ENCODE peak calls at places on chromosomes 2 and 18, in ten cellular contexts. R is GM23338, B is neural crest cell, F is foreskin fibroblast, Q is GM12865, D is epithelial cell of esophagus, O is mesothelial cell of epicardium, W is PC-9, H is lower leg skin, I is breast epithelium. G is an unnamed sample.

GRCh38 chr2:242011991-242012764 is 142.6 kb downstream of the RTP5 start:
- DNase-seq in R (no peak), B (no peak), F (no peak), Q (no peak), D (no peak), O (no peak), W (no peak), H (peak), I (peak), G (no peak)

GRCh38 chr18:48546411-48546810 is 7.6 kb downstream of the CTIF start:
- DNase-seq in R (no peak), B (no peak), F (no peak), Q (no peak), D (peak), O (no peak), W (no peak), H (peak), I (no peak), G (no peak)

GRCh38 chr18:74251297-74252031 is 40.3 kb downstream of the CYB5A start:
- DNase-seq in R (peak), B (no peak), F (peak), Q (no peak), D (peak), O (no peak), W (no peak), H (no peak), I (no peak), G (no peak)

GRCh38 chr2:61949458-61950107 is 44.1 kb downstream of the COMMD1 start:
- DNase-seq in R (no peak), B (no peak), F (no peak), Q (peak), D (no peak), O (no peak), W (no peak), H (no peak), I (peak), G (no peak)

GRCh38 chr2:9071032-9071431 is 67.5 kb upstream of the MBOAT2 start:
- DNase-seq in R (no peak), B (no peak), F (peak), Q (peak), D (peak), O (no peak), W (peak), H (no peak), I (no peak), G (no peak)

GRCh38 chr2:157468931-157469708 is 25.2 kb upstream of the CYTIP start:
- DNase-seq in R (no peak), B (no peak), F (peak), Q (peak), D (peak), O (no peak), W (no peak), H (no peak), I (no peak), G (no peak)

GRCh38 chr2:25494626-25495025 is 152.9 kb upstream of the DNMT3A start:
- DNase-seq in R (peak), B (no peak), F (peak), Q (no peak), D (no peak), O (no peak), W (no peak), H (no peak), I (no peak), G (no peak)

GRCh38 chr2:2411008-2411407 is 79.9 kb upstream of the MYT1L start:
- DNase-seq in R (no peak), B (no peak), F (no peak), Q (no peak), D (no peak), O (no peak), W (no peak), H (no peak), I (no peak), G (no peak)

GRCh38 chr2:55000335-55000734 is 49.9 kb downstream of the RTN4 start:
- DNase-seq in R (no peak), B (no peak), F (no peak), Q (no peak), D (no peak), O (no peak), W (no peak), H (no peak), I (no peak), G (no peak)

GRCh38 chr2:10844083-10844482 is 31.5 kb upstream of the PDIA6 start:
- DNase-seq in R (peak), B (peak), F (peak), Q (no peak), D (peak), O (no peak), W (peak), H (no peak), I (no peak), G (no peak)

GRCh38 chr2:106158871-106159270 is 35.2 kb downstream of the UXS1 start:
- DNase-seq in R (no peak), B (no peak), F (no peak), Q (no peak), D (no peak), O (no peak), W (no peak), H (no peak), I (no peak), G (no peak)

GRCh38 chr2:158619496-158619895 is 162.7 kb downstream of the PKP4 start:
- DNase-seq in R (peak), B (no peak), F (peak), Q (no peak), D (peak), O (no peak), W (no peak), H (no peak), I (no peak), G (no peak)

GRCh38 chr2:10196275-10196892 is 73.8 kb downstream of the RRM2 start:
- DNase-seq in R (no peak), B (no peak), F (no peak), Q (no peak), D (no peak), O (no peak), W (no peak), H (no peak), I (no peak), G (no peak)

GRCh38 chr18:9101730-9102390 is 639 bp upstream of the NDUFV2 start:
- DNase-seq in R (no peak), B (no peak), F (peak), Q (peak), D (peak), O (no peak), W (peak), H (no peak), I (no peak), G (no peak)

GRCh38 chr18:46097378-46097852 is 681 bp downstream of the ATP5F1A start:
- DNase-seq in R (no peak), B (no peak), F (no peak), Q (peak), D (no peak), O (no peak), W (no peak), H (no peak), I (no peak), G (no peak)

GRCh38 chr2:190023860-190024259 is 38.7 kb downstream of the MSTN start:
- DNase-seq in R (peak), B (no peak), F (peak), Q (peak), D (peak), O (no peak), W (no peak), H (no peak), I (no peak), G (no peak)

GRCh38 chr2:136081582-136082210 is 36.3 kb downstream of the CXCR4 start:
- DNase-seq in R (no peak), B (peak), F (no peak), Q (no peak), D (no peak), O (no peak), W (no peak), H (no peak), I (no peak), G (no peak)

GRCh38 chr18:58324824-58325520 is 280.9 kb downstream of the NEDD4L start:
- DNase-seq in R (no peak), B (no peak), F (no peak), Q (no peak), D (no peak), O (no peak), W (no peak), H (peak), I (no peak), G (no peak)

GRCh38 chr18:58316943-58317342 is 272.9 kb downstream of the NEDD4L start:
- DNase-seq in R (no peak), B (no peak), F (no peak), Q (peak), D (no peak), O (no peak), W (no peak), H (no peak), I (no peak), G (no peak)

GRCh38 chr18:58319719-58320118 is 275.7 kb downstream of the NEDD4L start:
- DNase-seq in R (no peak), B (no peak), F (no peak), Q (no peak), D (no peak), O (no peak), W (no peak), H (no peak), I (no peak), G (no peak)

GRCh38 chr18:58321986-58322385 is 278.0 kb downstream of the NEDD4L start:
- DNase-seq in R (peak), B (no peak), F (peak), Q (peak), D (peak), O (no peak), W (peak), H (peak), I (no peak), G (peak)

DNA sequence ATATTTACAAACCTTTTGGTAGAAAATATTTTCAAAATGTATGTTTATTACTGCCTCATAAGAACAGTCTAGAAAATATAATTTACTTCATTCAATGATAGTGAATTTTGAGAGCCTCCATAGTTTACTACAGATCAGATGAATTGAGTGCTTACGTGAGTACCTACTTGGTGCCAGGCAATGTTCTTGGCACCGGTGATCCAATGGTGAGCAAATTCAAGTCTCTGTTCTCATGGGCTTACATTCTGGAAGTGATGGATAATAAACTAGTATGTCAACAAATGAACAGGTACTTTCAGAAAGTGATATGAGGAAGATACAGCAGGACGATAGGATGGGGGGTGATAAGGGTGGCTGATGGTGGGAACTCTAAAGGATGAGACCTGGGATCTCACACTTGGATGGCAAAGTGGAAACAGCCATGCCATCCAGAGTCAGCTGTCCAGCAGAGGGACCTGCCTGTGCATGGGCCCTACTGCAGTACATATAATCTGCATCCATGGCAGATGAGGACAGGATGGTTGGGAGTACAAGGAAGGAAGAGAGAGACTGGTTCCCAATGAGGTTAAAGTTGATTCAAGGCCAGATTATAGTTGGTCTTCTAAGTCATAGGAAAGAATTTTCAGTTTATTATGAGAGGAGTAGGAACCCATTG is 277.0 kb downstream of the NEDD4L start:
- DNase-seq in R (no peak), B (no peak), F (no peak), Q (no peak), D (no peak), O (no peak), W (no peak), H (no peak), I (no peak), G (no peak)
- TF ChIP-seq CTCF in R (no peak), B (no peak), F (no peak), Q (no peak), D (peak), O (no peak), W (no peak), H (no peak), I (no peak), G (no peak)

DNA sequence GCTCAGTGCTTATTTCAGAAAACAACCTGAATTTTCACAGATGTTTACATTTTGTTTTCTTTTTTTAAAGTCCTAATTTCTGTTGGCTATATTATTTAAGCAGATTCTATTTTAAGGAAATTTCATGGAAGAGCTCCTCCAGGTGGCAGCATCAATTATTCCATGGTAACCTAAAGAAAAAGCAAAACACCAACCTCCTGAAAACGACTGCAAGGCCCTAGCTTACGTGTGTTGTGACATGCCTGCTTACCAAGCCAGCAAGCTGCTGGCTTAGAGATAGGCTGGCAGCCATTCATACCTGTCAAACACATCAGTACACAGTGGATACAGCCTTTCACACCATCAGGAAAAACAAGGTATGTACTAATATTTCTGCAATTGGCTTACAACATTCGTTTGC is 64.9 kb downstream of the LPIN2 start:
- DNase-seq in R (peak), B (no peak), F (peak), Q (no peak), D (peak), O (no peak), W (no peak), H (no peak), I (no peak), G (no peak)
- TF ChIP-seq CTCF in R (peak), B (peak), F (peak), Q (no peak), D (peak), O (peak), W (peak), H (no peak), I (peak), G (no peak)

DNA sequence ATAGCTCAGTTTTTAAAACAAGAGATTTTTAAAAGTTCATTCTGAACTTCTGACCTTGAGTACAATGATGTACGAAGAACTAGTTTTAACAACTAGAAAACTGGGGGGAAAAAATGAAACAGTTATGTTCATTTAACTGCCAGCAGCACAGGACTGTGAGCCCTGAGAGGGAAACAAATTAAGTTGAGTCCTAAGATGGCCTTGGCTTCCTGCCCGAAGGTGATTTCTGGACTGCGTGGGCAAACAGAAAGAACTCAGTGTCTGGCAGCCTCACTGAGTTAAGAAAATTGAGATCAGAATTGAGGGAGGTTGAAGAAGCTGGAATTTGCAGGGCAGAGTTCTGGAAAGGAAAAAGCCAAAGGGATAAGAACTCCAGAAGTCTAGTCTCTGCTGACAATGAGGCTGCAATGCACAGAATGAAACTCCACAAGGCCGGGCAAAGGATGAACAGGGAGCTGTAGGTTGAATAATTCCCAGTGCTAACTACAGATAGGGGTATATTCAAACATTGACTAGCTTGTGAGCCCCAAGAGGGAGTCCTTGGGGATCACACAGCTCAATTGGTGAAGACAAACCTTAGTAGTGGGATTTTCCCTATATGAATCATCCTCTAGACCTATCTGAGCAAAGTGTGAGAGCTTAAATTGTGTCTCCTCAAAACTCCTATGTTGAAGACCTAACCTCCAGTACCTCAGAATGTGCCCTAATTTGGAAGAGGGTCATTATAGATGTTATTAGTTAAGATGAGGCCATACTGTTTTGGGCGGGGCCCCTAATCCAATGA is 13.1 kb upstream of the CRACDL start:
- DNase-seq in R (no peak), B (no peak), F (no peak), Q (peak), D (no peak), O (no peak), W (no peak), H (no peak), I (no peak), G (no peak)
- TF ChIP-seq CTCF in R (no peak), B (no peak), F (no peak), Q (no peak), D (no peak), O (no peak), W (no peak), H (no peak), I (no peak), G (no peak)

DNA sequence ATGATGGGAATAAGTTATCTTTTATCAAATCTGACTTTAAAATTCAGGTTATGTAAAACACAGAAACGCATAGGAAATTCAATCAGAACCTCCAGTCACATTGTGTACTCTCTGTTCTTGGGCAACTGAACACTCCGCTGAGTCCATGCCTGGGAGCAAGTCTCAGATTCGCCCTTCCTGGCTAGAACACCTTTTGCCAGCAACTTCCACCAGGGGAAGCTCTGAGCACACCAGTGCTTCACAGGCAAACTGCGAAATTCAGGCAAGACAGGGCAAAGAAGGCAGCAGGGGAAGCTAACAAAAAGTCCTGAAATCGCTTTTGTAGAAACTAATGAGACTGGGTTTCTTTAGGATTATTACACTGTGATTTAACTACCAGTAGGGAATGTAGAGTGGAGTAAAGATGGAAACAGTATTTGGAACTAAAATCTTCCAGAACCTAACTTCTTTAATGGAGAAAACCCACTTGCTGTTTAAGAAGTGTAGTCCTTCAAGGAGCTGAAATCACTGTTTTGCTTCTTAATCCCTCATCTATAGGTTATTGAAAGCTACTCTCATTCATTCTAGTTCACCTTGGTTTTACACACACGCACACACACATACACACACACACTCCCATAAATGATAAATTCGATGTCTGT is 214.3 kb downstream of the TMEM182 start:
- DNase-seq in R (peak), B (peak), F (no peak), Q (peak), D (peak), O (no peak), W (peak), H (no peak), I (no peak), G (no peak)
- TF ChIP-seq CTCF in R (peak), B (peak), F (no peak), Q (peak), D (peak), O (peak), W (peak), H (no peak), I (no peak), G (no peak)

G was measured in esophagus squamous epithelium.